ENCODE peak calls at places on chromosomes 7 and 10, in ten cellular contexts. One of them, this sample, is unnamed. For H3K27me3, the result is how much of the 10 kb centered on the place peaks cover.

GRCh38 chr7:85022064-85022697 is 164.7 kb downstream of the SEMA3D start:
- DNase-seq in pancreas: no peak
- DNase-seq in tibial nerve: no peak
- DNase-seq in hepatocyte: no peak
- DNase-seq in CD4-positive, alpha-beta memory T cell: no peak
- DNase-seq in H7: no peak
- DNase-seq in cardiac muscle cell: no peak
- DNase-seq in left ventricle myocardium inferior: no peak
- DNase-seq in brain microvascular endothelial cell: no peak
- DNase-seq in lower lobe of right lung: no peak
- DNase-seq in this sample: no peak

GRCh38 chr7:19107392-19108147 is 9.9 kb downstream of the TWIST1 start:
- DNase-seq in pancreas: no peak
- DNase-seq in tibial nerve: no peak
- DNase-seq in hepatocyte: peak
- DNase-seq in CD4-positive, alpha-beta memory T cell: no peak
- DNase-seq in H7: peak
- DNase-seq in cardiac muscle cell: peak
- DNase-seq in left ventricle myocardium inferior: no peak
- DNase-seq in brain microvascular endothelial cell: peak
- DNase-seq in lower lobe of right lung: no peak
- DNase-seq in this sample: no peak

GRCh38 chr7:5406957-5407930 is 16.4 kb downstream of the TNRC18 start:
- DNase-seq in pancreas: no peak
- DNase-seq in tibial nerve: no peak
- DNase-seq in hepatocyte: no peak
- DNase-seq in CD4-positive, alpha-beta memory T cell: no peak
- DNase-seq in H7: peak
- DNase-seq in cardiac muscle cell: peak
- DNase-seq in left ventricle myocardium inferior: no peak
- DNase-seq in brain microvascular endothelial cell: no peak
- DNase-seq in lower lobe of right lung: no peak
- DNase-seq in this sample: no peak

GRCh38 chr10:5576780-5577472 is 52.2 kb downstream of the CALML3 start:
- DNase-seq in pancreas: no peak
- DNase-seq in tibial nerve: no peak
- DNase-seq in hepatocyte: no peak
- DNase-seq in CD4-positive, alpha-beta memory T cell: no peak
- DNase-seq in H7: peak
- DNase-seq in cardiac muscle cell: no peak
- DNase-seq in left ventricle myocardium inferior: no peak
- DNase-seq in brain microvascular endothelial cell: no peak
- DNase-seq in lower lobe of right lung: peak
- DNase-seq in this sample: no peak

GRCh38 chr7:14381936-14382335 is 392.5 kb upstream of the ETV1 start:
- DNase-seq in pancreas: no peak
- DNase-seq in tibial nerve: no peak
- DNase-seq in hepatocyte: no peak
- DNase-seq in CD4-positive, alpha-beta memory T cell: no peak
- DNase-seq in H7: no peak
- DNase-seq in cardiac muscle cell: no peak
- DNase-seq in left ventricle myocardium inferior: no peak
- DNase-seq in brain microvascular endothelial cell: no peak
- DNase-seq in lower lobe of right lung: no peak
- DNase-seq in this sample: no peak

GRCh38 chr10:60513281-60513680 is 123.6 kb upstream of the ANK3 start:
- DNase-seq in pancreas: no peak
- DNase-seq in tibial nerve: no peak
- DNase-seq in hepatocyte: no peak
- DNase-seq in CD4-positive, alpha-beta memory T cell: no peak
- DNase-seq in H7: no peak
- DNase-seq in cardiac muscle cell: no peak
- DNase-seq in left ventricle myocardium inferior: no peak
- DNase-seq in brain microvascular endothelial cell: no peak
- DNase-seq in lower lobe of right lung: no peak
- DNase-seq in this sample: no peak

GRCh38 chr7:129825005-129825553 is 127.7 kb downstream of the UBE2H start:
- DNase-seq in pancreas: peak
- DNase-seq in tibial nerve: no peak
- DNase-seq in hepatocyte: peak
- DNase-seq in CD4-positive, alpha-beta memory T cell: peak
- DNase-seq in H7: peak
- DNase-seq in cardiac muscle cell: peak
- DNase-seq in left ventricle myocardium inferior: peak
- DNase-seq in brain microvascular endothelial cell: no peak
- DNase-seq in lower lobe of right lung: peak
- DNase-seq in this sample: no peak

GRCh38 chr7:73829921-73830617 is 727 bp upstream of the CLDN4 start:
- DNase-seq in pancreas: peak
- DNase-seq in tibial nerve: no peak
- DNase-seq in hepatocyte: peak
- DNase-seq in CD4-positive, alpha-beta memory T cell: no peak
- DNase-seq in H7: no peak
- DNase-seq in cardiac muscle cell: no peak
- DNase-seq in left ventricle myocardium inferior: no peak
- DNase-seq in brain microvascular endothelial cell: no peak
- DNase-seq in lower lobe of right lung: no peak
- DNase-seq in this sample: no peak

GRCh38 chr7:143901360-143901709 is 641 bp downstream of the TCAF1 start:
- DNase-seq in pancreas: peak
- DNase-seq in tibial nerve: no peak
- DNase-seq in hepatocyte: peak
- DNase-seq in CD4-positive, alpha-beta memory T cell: no peak
- DNase-seq in H7: no peak
- DNase-seq in cardiac muscle cell: peak
- DNase-seq in left ventricle myocardium inferior: peak
- DNase-seq in brain microvascular endothelial cell: peak
- DNase-seq in lower lobe of right lung: peak
- DNase-seq in this sample: no peak

GRCh38 chr7:150845471-150845870 is 6.8 kb upstream of the AOC1 start:
- DNase-seq in pancreas: no peak
- DNase-seq in tibial nerve: no peak
- DNase-seq in hepatocyte: peak
- DNase-seq in CD4-positive, alpha-beta memory T cell: no peak
- DNase-seq in H7: no peak
- DNase-seq in cardiac muscle cell: peak
- DNase-seq in left ventricle myocardium inferior: peak
- DNase-seq in brain microvascular endothelial cell: no peak
- DNase-seq in lower lobe of right lung: no peak
- DNase-seq in this sample: no peak

GRCh38 chr7:10537764-10538163 is 435.9 kb upstream of the PHF14 start:
- DNase-seq in pancreas: no peak
- DNase-seq in tibial nerve: no peak
- DNase-seq in hepatocyte: no peak
- DNase-seq in CD4-positive, alpha-beta memory T cell: no peak
- DNase-seq in H7: no peak
- DNase-seq in cardiac muscle cell: no peak
- DNase-seq in left ventricle myocardium inferior: no peak
- DNase-seq in brain microvascular endothelial cell: no peak
- DNase-seq in lower lobe of right lung: no peak
- DNase-seq in this sample: no peak

GRCh38 chr10:104424719-104425118 is 71.1 kb downstream of the CFAP58 start:
- DNase-seq in pancreas: no peak
- DNase-seq in tibial nerve: no peak
- DNase-seq in hepatocyte: no peak
- DNase-seq in CD4-positive, alpha-beta memory T cell: no peak
- DNase-seq in H7: no peak
- DNase-seq in cardiac muscle cell: no peak
- DNase-seq in left ventricle myocardium inferior: no peak
- DNase-seq in brain microvascular endothelial cell: no peak
- DNase-seq in lower lobe of right lung: no peak
- DNase-seq in this sample: no peak

GRCh38 chr10:80459047-80459865 is 5.1 kb downstream of the TSPAN14 start:
- DNase-seq in pancreas: no peak
- DNase-seq in tibial nerve: peak
- DNase-seq in hepatocyte: no peak
- DNase-seq in CD4-positive, alpha-beta memory T cell: peak
- DNase-seq in H7: no peak
- DNase-seq in cardiac muscle cell: no peak
- DNase-seq in left ventricle myocardium inferior: peak
- DNase-seq in brain microvascular endothelial cell: no peak
- DNase-seq in lower lobe of right lung: peak
- DNase-seq in this sample: no peak

GRCh38 chr7:134378562-134378961 is 61.8 kb upstream of the SLC35B4 start:
- DNase-seq in pancreas: no peak
- DNase-seq in tibial nerve: no peak
- DNase-seq in hepatocyte: no peak
- DNase-seq in CD4-positive, alpha-beta memory T cell: no peak
- DNase-seq in H7: no peak
- DNase-seq in cardiac muscle cell: no peak
- DNase-seq in left ventricle myocardium inferior: no peak
- DNase-seq in brain microvascular endothelial cell: no peak
- DNase-seq in lower lobe of right lung: no peak
- DNase-seq in this sample: no peak

GRCh38 chr10:129743738-129744133 is 220.3 kb downstream of the EBF3 start:
- DNase-seq in pancreas: no peak
- DNase-seq in tibial nerve: no peak
- DNase-seq in hepatocyte: no peak
- DNase-seq in CD4-positive, alpha-beta memory T cell: no peak
- DNase-seq in H7: no peak
- DNase-seq in cardiac muscle cell: no peak
- DNase-seq in left ventricle myocardium inferior: no peak
- DNase-seq in brain microvascular endothelial cell: no peak
- DNase-seq in lower lobe of right lung: no peak
- DNase-seq in this sample: no peak

GRCh38 chr7:37986780-37987380 is 66.4 kb downstream of the EPDR1 start:
- DNase-seq in pancreas: no peak
- DNase-seq in tibial nerve: no peak
- DNase-seq in hepatocyte: no peak
- DNase-seq in CD4-positive, alpha-beta memory T cell: no peak
- DNase-seq in H7: peak
- DNase-seq in cardiac muscle cell: no peak
- DNase-seq in left ventricle myocardium inferior: no peak
- DNase-seq in brain microvascular endothelial cell: peak
- DNase-seq in lower lobe of right lung: no peak
- DNase-seq in this sample: no peak

GRCh38 chr7:138235207-138235606 is 158.9 kb downstream of the AKR1D1 start:
- DNase-seq in pancreas: peak
- DNase-seq in tibial nerve: no peak
- DNase-seq in hepatocyte: no peak
- DNase-seq in CD4-positive, alpha-beta memory T cell: no peak
- DNase-seq in H7: no peak
- DNase-seq in cardiac muscle cell: no peak
- DNase-seq in left ventricle myocardium inferior: no peak
- DNase-seq in brain microvascular endothelial cell: no peak
- DNase-seq in lower lobe of right lung: no peak
- DNase-seq in this sample: no peak

GRCh38 chr10:124565565-124566221 is 104.1 kb downstream of the LHPP start:
- DNase-seq in pancreas: peak
- DNase-seq in tibial nerve: no peak
- DNase-seq in hepatocyte: no peak
- DNase-seq in CD4-positive, alpha-beta memory T cell: no peak
- DNase-seq in H7: peak
- DNase-seq in cardiac muscle cell: peak
- DNase-seq in left ventricle myocardium inferior: no peak
- DNase-seq in brain microvascular endothelial cell: no peak
- DNase-seq in lower lobe of right lung: peak
- DNase-seq in this sample: no peak

GRCh38 chr10:127194598-127194997 is 1.8 kb downstream of the INSYN2A start:
- DNase-seq in pancreas: no peak
- DNase-seq in tibial nerve: no peak
- DNase-seq in hepatocyte: no peak
- DNase-seq in CD4-positive, alpha-beta memory T cell: no peak
- DNase-seq in H7: no peak
- DNase-seq in cardiac muscle cell: no peak
- DNase-seq in left ventricle myocardium inferior: no peak
- DNase-seq in brain microvascular endothelial cell: no peak
- DNase-seq in lower lobe of right lung: no peak
- DNase-seq in this sample: no peak
- H3K27me3 ChIP-seq in pancreas: under half
- H3K27me3 ChIP-seq in tibial nerve: under half
- H3K27me3 ChIP-seq in hepatocyte: half or more
- H3K27me3 ChIP-seq in CD4-positive, alpha-beta memory T cell: under half
- H3K27me3 ChIP-seq in H7: under half
- H3K27me3 ChIP-seq in cardiac muscle cell: half or more
- H3K27me3 ChIP-seq in left ventricle myocardium inferior: under half
- H3K27me3 ChIP-seq in brain microvascular endothelial cell: under half
- H3K27me3 ChIP-seq in lower lobe of right lung: under half
- H3K27me3 ChIP-seq in this sample: under half

GRCh38 chr10:62813981-62814380 is 2.2 kb downstream of the EGR2 start:
- DNase-seq in pancreas: peak
- DNase-seq in tibial nerve: no peak
- DNase-seq in hepatocyte: no peak
- DNase-seq in CD4-positive, alpha-beta memory T cell: no peak
- DNase-seq in H7: peak
- DNase-seq in cardiac muscle cell: no peak
- DNase-seq in left ventricle myocardium inferior: no peak
- DNase-seq in brain microvascular endothelial cell: no peak
- DNase-seq in lower lobe of right lung: no peak
- DNase-seq in this sample: no peak
- H3K4me3 ChIP-seq in pancreas: no peak
- H3K4me3 ChIP-seq in tibial nerve: peak
- H3K4me3 ChIP-seq in hepatocyte: no peak
- H3K4me3 ChIP-seq in CD4-positive, alpha-beta memory T cell: no peak
- H3K4me3 ChIP-seq in H7: no peak
- H3K4me3 ChIP-seq in cardiac muscle cell: no peak
- H3K4me3 ChIP-seq in left ventricle myocardium inferior: no peak
- H3K4me3 ChIP-seq in brain microvascular endothelial cell: no peak
- H3K4me3 ChIP-seq in lower lobe of right lung: peak
- H3K4me3 ChIP-seq in this sample: no peak

GRCh38 chr10:100679327-100679726 is 66.1 kb upstream of the PAX2 start:
- DNase-seq in pancreas: no peak
- DNase-seq in tibial nerve: no peak
- DNase-seq in hepatocyte: no peak
- DNase-seq in CD4-positive, alpha-beta memory T cell: no peak
- DNase-seq in H7: no peak
- DNase-seq in cardiac muscle cell: no peak
- DNase-seq in left ventricle myocardium inferior: no peak
- DNase-seq in brain microvascular endothelial cell: no peak
- DNase-seq in lower lobe of right lung: no peak
- DNase-seq in this sample: no peak
- H3K27me3 ChIP-seq in pancreas: under half
- H3K27me3 ChIP-seq in tibial nerve: under half
- H3K27me3 ChIP-seq in hepatocyte: half or more
- H3K27me3 ChIP-seq in CD4-positive, alpha-beta memory T cell: under half
- H3K27me3 ChIP-seq in H7: under half
- H3K27me3 ChIP-seq in cardiac muscle cell: half or more
- H3K27me3 ChIP-seq in left ventricle myocardium inferior: half or more
- H3K27me3 ChIP-seq in brain microvascular endothelial cell: under half
- H3K27me3 ChIP-seq in lower lobe of right lung: half or more
- H3K27me3 ChIP-seq in this sample: under half

DNA sequence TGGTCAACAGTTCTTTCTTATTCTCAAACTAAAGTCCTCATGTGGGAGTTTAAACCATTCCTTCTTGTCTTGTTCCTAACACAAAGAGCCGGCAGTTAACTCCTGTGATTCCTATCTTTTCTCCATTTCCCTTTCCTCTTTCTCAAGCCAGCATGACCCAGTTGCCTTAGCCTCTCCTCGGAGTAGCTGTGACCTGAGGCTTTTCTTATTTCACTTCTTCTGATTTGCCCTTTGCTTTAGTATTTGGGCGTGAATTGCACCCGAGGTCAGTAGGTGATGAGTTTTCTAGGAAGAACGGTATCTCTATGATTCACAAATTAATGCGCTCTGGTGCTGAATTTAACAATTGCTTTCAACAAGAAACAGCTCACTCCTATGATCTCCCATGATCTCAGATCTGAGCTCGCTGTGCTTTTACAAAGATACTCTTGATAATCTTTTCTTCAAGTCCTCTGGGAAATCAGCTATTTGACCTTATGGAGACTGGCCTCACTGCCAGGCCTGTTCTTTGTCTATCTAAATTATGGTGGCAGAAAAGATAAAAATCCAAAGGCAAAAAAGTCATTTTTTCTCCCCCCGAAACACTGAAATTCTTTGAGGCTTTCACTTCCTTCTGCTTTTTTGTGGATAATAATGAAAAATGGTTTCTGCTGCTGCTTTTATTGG is 184.6 kb downstream of the JCAD start:
- DNase-seq in pancreas: no peak
- DNase-seq in tibial nerve: no peak
- DNase-seq in hepatocyte: no peak
- DNase-seq in CD4-positive, alpha-beta memory T cell: no peak
- DNase-seq in H7: no peak
- DNase-seq in cardiac muscle cell: no peak
- DNase-seq in left ventricle myocardium inferior: no peak
- DNase-seq in brain microvascular endothelial cell: no peak
- DNase-seq in lower lobe of right lung: no peak
- DNase-seq in this sample: no peak
- H3K4me3 ChIP-seq in pancreas: no peak
- H3K4me3 ChIP-seq in tibial nerve: no peak
- H3K4me3 ChIP-seq in hepatocyte: no peak
- H3K4me3 ChIP-seq in CD4-positive, alpha-beta memory T cell: no peak
- H3K4me3 ChIP-seq in H7: no peak
- H3K4me3 ChIP-seq in cardiac muscle cell: no peak
- H3K4me3 ChIP-seq in left ventricle myocardium inferior: no peak
- H3K4me3 ChIP-seq in brain microvascular endothelial cell: no peak
- H3K4me3 ChIP-seq in lower lobe of right lung: no peak
- H3K4me3 ChIP-seq in this sample: no peak

This sample was measured in thoracic aorta.